ENCODE peak calls at places on chromosomes 12 and 14, in six cellular contexts. P, B, Z, Y, E and L are unnamed samples.

GRCh38 chr12:56408799-56409417 is 40.3 kb downstream of the TIMELESS start:
- DNase-seq in P (no peak), B (no peak), Z (no peak), Y (no peak), E (no peak), L (no peak)

GRCh38 chr12:99529966-99530365 is 117.6 kb upstream of the GARIN6 start:
- DNase-seq in P (no peak), B (no peak), Z (peak), Y (peak), E (no peak), L (no peak)

GRCh38 chr12:107404981-107405380 is 280.6 kb upstream of the PWP1 start:
- DNase-seq in P (no peak), B (peak), Z (peak), Y (no peak), E (no peak), L (no peak)

GRCh38 chr12:117985182-117985581 is 16.4 kb upstream of the KSR2 start:
- DNase-seq in P (no peak), B (no peak), Z (no peak), Y (no peak), E (no peak), L (no peak)

GRCh38 chr14:95519699-95520098 is 3.2 kb upstream of the SYNE3 start:
- DNase-seq in P (no peak), B (no peak), Z (no peak), Y (peak), E (no peak), L (peak)

GRCh38 chr14:74333909-74334308 is 14.4 kb upstream of the VRTN start:
- DNase-seq in P (no peak), B (no peak), Z (no peak), Y (peak), E (peak), L (no peak)

GRCh38 chr12:75564398-75564797 is 53.0 kb upstream of the KRR1 start:
- DNase-seq in P (no peak), B (peak), Z (no peak), Y (no peak), E (no peak), L (no peak)

GRCh38 chr14:103072595-103073366 is 11.2 kb upstream of the LBHD2 start:
- DNase-seq in P (no peak), B (peak), Z (peak), Y (no peak), E (no peak), L (no peak)

GRCh38 chr14:68797180-68797670 is 4.4 kb upstream of the ZFP36L1 start:
- DNase-seq in P (no peak), B (no peak), Z (no peak), Y (no peak), E (no peak), L (no peak)

GRCh38 chr12:75658286-75658685 is 146.9 kb upstream of the KRR1 start:
- DNase-seq in P (no peak), B (no peak), Z (no peak), Y (no peak), E (no peak), L (no peak)

GRCh38 chr12:108457006-108457733 is 57.9 kb upstream of the FICD start:
- DNase-seq in P (no peak), B (peak), Z (peak), Y (no peak), E (no peak), L (no peak)

GRCh38 chr12:124009781-124010180 is 36.8 kb downstream of the ZNF664 start:
- DNase-seq in P (no peak), B (no peak), Z (no peak), Y (no peak), E (no peak), L (no peak)

GRCh38 chr12:21155517-21156351 is 24.7 kb downstream of the SLCO1B1 start:
- DNase-seq in P (no peak), B (no peak), Z (no peak), Y (no peak), E (no peak), L (no peak)

GRCh38 chr12:2963154-2963759 is 4.1 kb downstream of the TEAD4 start:
- DNase-seq in P (no peak), B (no peak), Z (no peak), Y (no peak), E (no peak), L (no peak)

DNA sequence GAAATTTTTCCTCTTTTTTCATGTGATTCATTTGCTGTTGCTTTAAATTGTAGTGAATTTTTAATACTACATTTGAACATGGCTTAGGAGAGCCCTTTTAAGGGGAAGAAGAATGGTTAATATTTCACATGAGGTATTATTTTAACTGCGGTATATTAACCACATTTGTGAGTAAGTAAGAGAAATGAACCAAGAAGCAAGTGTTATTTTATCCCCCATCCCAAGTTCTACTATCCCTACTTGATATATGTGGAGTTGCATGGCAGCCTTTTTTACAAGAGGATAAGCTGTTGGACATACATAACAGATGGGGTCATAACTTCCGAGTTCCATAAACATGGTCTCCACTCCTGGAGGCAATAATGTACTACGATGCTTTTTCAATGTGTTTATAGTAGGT is 623.3 kb downstream of the LRFN5 start:
- DNase-seq in P (no peak), B (no peak), Z (no peak), Y (no peak), E (no peak), L (no peak)
- TF ChIP-seq CTCF in P (no peak), B (no peak), Z (no peak), Y (no peak), E (no peak), L (no peak)

GRCh38 chr12:103768467-103769123 is 72.4 kb downstream of the NT5DC3 start:
- DNase-seq in P (no peak), B (no peak), Z (no peak), Y (no peak), E (no peak), L (no peak)

GRCh38 chr12:103766028-103766427 is 75.0 kb downstream of the NT5DC3 start:
- DNase-seq in P (no peak), B (no peak), Z (no peak), Y (no peak), E (no peak), L (no peak)

GRCh38 chr12:103762473-103762872 is 78.6 kb downstream of the NT5DC3 start:
- DNase-seq in P (no peak), B (no peak), Z (no peak), Y (no peak), E (no peak), L (no peak)

GRCh38 chr12:103769240-103769945 is 71.6 kb downstream of the NT5DC3 start:
- DNase-seq in P (no peak), B (no peak), Z (no peak), Y (no peak), E (no peak), L (no peak)

GRCh38 chr12:103765322-103765721 is 75.7 kb downstream of the NT5DC3 start:
- DNase-seq in P (no peak), B (no peak), Z (no peak), Y (no peak), E (no peak), L (no peak)
- TF ChIP-seq CTCF in P (no peak), B (no peak), Z (no peak), Y (no peak), E (no peak), L (no peak)

GRCh38 chr14:58276208-58276607 is 22.1 kb upstream of the ARID4A start:
- DNase-seq in P (no peak), B (no peak), Z (no peak), Y (no peak), E (no peak), L (no peak)

GRCh38 chr14:58270628-58271027 is 26.0 kb downstream of the PSMA3 start:
- DNase-seq in P (no peak), B (no peak), Z (no peak), Y (no peak), E (no peak), L (no peak)

GRCh38 chr14:58278177-58278576 is 20.2 kb upstream of the ARID4A start:
- DNase-seq in P (no peak), B (no peak), Z (no peak), Y (no peak), E (no peak), L (no peak)

GRCh38 chr14:58275527-58276190 is 22.7 kb upstream of the ARID4A start:
- DNase-seq in P (no peak), B (no peak), Z (no peak), Y (no peak), E (no peak), L (no peak)

GRCh38 chr14:58272589-58273372 is 25.6 kb upstream of the ARID4A start:
- DNase-seq in P (no peak), B (peak), Z (no peak), Y (no peak), E (peak), L (no peak)
- TF ChIP-seq CTCF in P (no peak), B (no peak), Z (no peak), Y (peak), E (no peak), L (no peak)

GRCh38 chr12:9922429-9922828 is 9.7 kb downstream of the CLEC2A start:
- DNase-seq in P (no peak), B (no peak), Z (no peak), Y (no peak), E (no peak), L (no peak)

GRCh38 chr12:9926876-9927275 is 5.3 kb downstream of the CLEC2A start:
- DNase-seq in P (no peak), B (no peak), Z (no peak), Y (no peak), E (no peak), L (no peak)

GRCh38 chr12:9928607-9929006 is 3.6 kb downstream of the CLEC2A start:
- DNase-seq in P (no peak), B (no peak), Z (no peak), Y (no peak), E (no peak), L (no peak)

GRCh38 chr12:9931245-9931644 is 925 bp downstream of the CLEC2A start:
- DNase-seq in P (no peak), B (no peak), Z (no peak), Y (no peak), E (no peak), L (no peak)

DNA sequence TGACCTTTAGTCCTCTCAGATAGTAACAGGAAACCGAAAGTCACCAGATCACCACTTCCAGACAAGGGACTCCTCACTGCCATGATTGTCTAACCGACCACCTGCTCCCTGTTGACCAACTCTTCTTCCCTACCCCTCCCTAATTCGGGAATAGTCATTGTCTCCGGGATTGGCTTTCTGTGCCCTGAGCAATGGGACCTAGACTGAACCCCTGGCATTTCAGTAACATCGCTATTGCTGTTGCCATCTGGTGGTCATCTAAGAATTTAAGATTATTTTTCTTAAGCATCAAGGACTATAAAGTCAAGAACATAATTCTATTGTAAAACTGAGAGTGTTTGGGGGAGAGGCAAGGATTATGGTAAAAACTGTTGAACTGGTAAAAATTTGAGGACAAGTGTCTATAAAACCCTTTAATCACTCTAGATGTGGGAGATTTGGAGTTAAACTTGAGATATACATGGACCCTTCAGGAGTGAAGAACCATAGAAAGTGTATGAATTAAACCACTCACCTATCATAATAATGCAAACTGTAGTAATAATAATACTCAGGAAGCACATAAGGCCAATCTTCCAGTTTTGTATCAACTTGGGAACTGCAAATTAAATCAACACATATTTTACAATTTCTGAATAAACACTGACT is 6.3 kb downstream of the CLEC2A start:
- DNase-seq in P (no peak), B (peak), Z (no peak), Y (no peak), E (peak), L (no peak)
- TF ChIP-seq CTCF in P (no peak), B (peak), Z (peak), Y (peak), E (peak), L (peak)

GRCh38 chr12:15982921-15983320 is 71.8 kb downstream of the DERA start:
- DNase-seq in P (no peak), B (no peak), Z (no peak), Y (no peak), E (no peak), L (no peak)

GRCh38 chr12:15984963-15985362 is 73.8 kb downstream of the DERA start:
- DNase-seq in P (no peak), B (no peak), Z (no peak), Y (no peak), E (no peak), L (no peak)

GRCh38 chr12:15982071-15982470 is 70.9 kb downstream of the DERA start:
- DNase-seq in P (no peak), B (no peak), Z (no peak), Y (no peak), E (no peak), L (no peak)

GRCh38 chr12:15984097-15984800 is 73.1 kb downstream of the DERA start:
- DNase-seq in P (no peak), B (no peak), Z (no peak), Y (no peak), E (no peak), L (no peak)

GRCh38 chr12:15982471-15982870 is 71.3 kb downstream of the DERA start:
- DNase-seq in P (no peak), B (no peak), Z (no peak), Y (no peak), E (no peak), L (no peak)
- TF ChIP-seq CTCF in P (no peak), B (no peak), Z (no peak), Y (peak), E (peak), L (no peak)

GRCh38 chr14:72606879-72607278 is 287.0 kb downstream of the DPF3 start:
- DNase-seq in P (no peak), B (no peak), Z (no peak), Y (no peak), E (no peak), L (no peak)
- TF ChIP-seq CTCF in P (no peak), B (no peak), Z (no peak), Y (no peak), E (no peak), L (no peak)

GRCh38 chr12:25960176-25960575 is 1.7 kb downstream of the RASSF8 start:
- DNase-seq in P (no peak), B (peak), Z (no peak), Y (no peak), E (no peak), L (no peak)
- TF ChIP-seq CTCF in P (no peak), B (no peak), Z (no peak), Y (peak), E (peak), L (no peak)

DNA sequence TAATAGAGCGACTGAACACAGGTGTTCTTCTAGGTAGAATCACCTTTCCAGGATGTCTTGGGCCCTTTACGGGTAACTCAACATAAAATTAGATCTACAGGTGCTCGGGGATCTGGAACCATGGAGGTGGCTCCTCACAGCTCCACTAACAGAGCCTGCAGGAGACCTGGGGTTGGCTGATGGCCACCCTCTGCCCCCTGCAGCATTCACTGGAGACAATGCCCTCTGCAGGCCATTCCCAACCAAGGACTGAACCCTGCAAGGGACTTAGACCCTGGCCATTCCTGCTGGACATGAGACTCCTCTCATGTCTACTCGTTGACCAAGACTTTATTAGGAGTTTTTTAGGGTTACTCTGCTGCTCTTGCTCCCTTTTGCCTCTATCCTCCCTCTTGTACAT is 58.5 kb upstream of the PPP4R3A start:
- DNase-seq in P (no peak), B (peak), Z (no peak), Y (no peak), E (no peak), L (no peak)
- TF ChIP-seq CTCF in P (no peak), B (no peak), Z (no peak), Y (no peak), E (no peak), L (no peak)

GRCh38 chr14:61923348-61923747 is 161.1 kb downstream of the SNAPC1 start:
- DNase-seq in P (no peak), B (no peak), Z (no peak), Y (no peak), E (peak), L (no peak)
- TF ChIP-seq CTCF in P (no peak), B (no peak), Z (no peak), Y (peak), E (peak), L (no peak)